ENCODE peak calls at places on chromosomes 16 and 17, in eight cellular contexts. R, V, X, A, Q, L, D and Y are unnamed samples.

GRCh38 chr17:21285164-21286065 is 904 bp downstream of the MAP2K3 start:
- DNase-seq in Q (peak), X (peak), A (no peak), L (no peak), R (no peak), V (no peak), D (peak), Y (peak)

GRCh38 chr17:62692721-62693431 is 65.4 kb downstream of the MRC2 start:
- DNase-seq in L (no peak), X (peak), D (peak), R (no peak), Q (peak), A (no peak), V (peak), Y (no peak)

GRCh38 chr16:2372684-2373083 is 32.2 kb upstream of the ABCA3 start:
- DNase-seq in X (no peak), D (no peak), A (no peak), R (no peak), Q (no peak), V (no peak), L (no peak), Y (no peak)

GRCh38 chr17:69812240-69812837 is 262.7 kb upstream of the KCNJ16 start:
- DNase-seq in X (no peak), A (no peak), Q (peak), D (peak), L (peak), R (no peak), V (no peak), Y (no peak)

GRCh38 chr17:46035112-46035818 is 36.2 kb downstream of the STH start:
- DNase-seq in X (no peak), V (peak), R (no peak), Q (no peak), D (no peak), L (peak), A (peak), Y (no peak)

GRCh38 chr16:30075503-30076275 is at the start of gene PPP4C:
- DNase-seq in R (peak), V (peak), A (peak), D (peak), X (peak), L (peak), Q (peak), Y (peak)

GRCh38 chr16:23803591-23804123 is 32.1 kb upstream of the PRKCB start:
- DNase-seq in Q (peak), X (peak), V (peak), A (peak), R (peak), L (no peak), D (peak), Y (no peak)

GRCh38 chr16:31354394-31355291 is at the start of gene ITGAX:
- DNase-seq in A (no peak), R (no peak), X (no peak), Q (peak), V (no peak), L (no peak), D (peak), Y (no peak)

GRCh38 chr16:29940656-29941055 is 14.6 kb upstream of the KCTD13 start:
- DNase-seq in X (no peak), V (no peak), L (no peak), Q (no peak), A (no peak), D (no peak), R (no peak), Y (peak)

GRCh38 chr17:40978752-40979151 is 5.4 kb downstream of the KRT40 start:
- DNase-seq in V (no peak), Q (no peak), D (no peak), L (no peak), A (no peak), R (no peak), X (no peak), Y (no peak)

GRCh38 chr17:74972107-74972972 is at the start of gene HID1:
- DNase-seq in A (peak), X (peak), D (peak), Q (no peak), L (peak), R (no peak), V (peak), Y (no peak)

GRCh38 chr17:34720760-34721159 is 141.4 kb downstream of the TMEM132E start:
- DNase-seq in A (no peak), V (no peak), D (peak), R (peak), L (peak), Q (no peak), X (no peak), Y (no peak)

GRCh38 chr17:66272699-66273390 is 29.6 kb upstream of the PRKCA start:
- DNase-seq in Q (peak), D (peak), V (no peak), R (no peak), L (peak), A (no peak), X (no peak), Y (peak)

GRCh38 chr17:72887917-72888316 is 204.6 kb downstream of the SLC39A11 start:
- DNase-seq in V (no peak), D (no peak), R (no peak), X (no peak), Q (no peak), L (no peak), A (no peak), Y (no peak)

GRCh38 chr16:72210072-72210471 is 38.1 kb upstream of the PMFBP1 start:
- DNase-seq in Q (no peak), D (no peak), V (no peak), L (no peak), A (no peak), X (no peak), R (no peak), Y (no peak)

GRCh38 chr17:15945493-15946209 is 721 bp downstream of the ADORA2B start:
- DNase-seq in Q (peak), D (no peak), V (peak), L (no peak), A (no peak), R (no peak), X (peak), Y (no peak)

GRCh38 chr16:11355862-11356261 is 10.6 kb downstream of the RMI2 start:
- DNase-seq in L (no peak), D (no peak), A (no peak), R (no peak), Q (no peak), X (no peak), V (no peak), Y (no peak)

GRCh38 chr17:30363715-30364202 is 15.0 kb upstream of the CPD start:
- DNase-seq in R (no peak), X (no peak), Q (peak), A (peak), V (no peak), D (peak), L (peak), Y (peak)

GRCh38 chr16:50742521-50743150 is 750 bp downstream of the CYLD start:
- DNase-seq in D (peak), X (peak), L (no peak), Q (peak), V (peak), A (peak), R (no peak), Y (peak)

GRCh38 chr17:7380321-7380720 is 568 bp upstream of the TNK1 start:
- DNase-seq in L (no peak), R (no peak), X (no peak), A (no peak), D (peak), Q (peak), V (peak), Y (peak)

GRCh38 chr17:7382901-7383300 is 2.0 kb downstream of the TNK1 start:
- DNase-seq in Q (no peak), R (no peak), D (no peak), X (no peak), A (no peak), L (no peak), V (no peak), Y (no peak)

GRCh38 chr17:7379134-7379533 is 1.8 kb upstream of the TNK1 start:
- DNase-seq in L (no peak), Q (no peak), X (no peak), A (no peak), D (no peak), V (no peak), R (no peak), Y (no peak)

GRCh38 chr17:7383371-7383741 is 2.5 kb downstream of the TNK1 start:
- DNase-seq in Q (no peak), D (no peak), A (no peak), L (no peak), X (no peak), R (no peak), V (no peak), Y (no peak)

GRCh38 chr17:7380855-7381683 is at the start of gene TNK1:
- DNase-seq in X (peak), A (no peak), V (peak), R (no peak), D (peak), L (peak), Q (no peak), Y (no peak)
- TF ChIP-seq EZH2 in X (peak), A (no peak), V (no peak), R (no peak), D (no peak), L (no peak), Q (peak), Y (peak)

DNA sequence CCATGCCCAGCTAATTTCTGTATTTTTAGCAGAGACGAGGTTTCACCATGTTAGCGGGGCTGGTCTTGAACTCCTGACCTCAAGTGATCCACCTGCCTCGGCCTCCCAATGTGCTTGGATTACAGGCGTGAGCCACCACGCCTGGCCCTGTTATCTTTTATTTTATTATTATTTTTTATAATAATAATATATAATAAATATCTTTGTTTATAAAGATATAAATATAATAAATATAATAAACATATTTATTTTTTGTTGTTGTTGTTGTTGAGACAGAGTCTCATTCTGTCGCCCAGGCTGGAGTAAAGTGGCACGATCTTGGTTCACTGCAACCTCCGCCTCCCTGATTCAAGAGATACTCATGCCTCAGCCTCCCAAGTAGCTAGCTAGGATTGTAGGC is 7.0 kb upstream of the RNF157 start:
- DNase-seq in V (no peak), L (no peak), Q (no peak), R (no peak), X (no peak), A (no peak), D (no peak), Y (no peak)
- TF ChIP-seq CTCF in V (no peak), L (no peak), Q (no peak), R (no peak), X (no peak), A (no peak), D (no peak), Y (no peak)

GRCh38 chr17:57954421-57955182 is 610 bp downstream of the CUEDC1 start:
- DNase-seq in D (peak), V (peak), Q (peak), A (no peak), L (no peak), R (no peak), X (peak), Y (no peak)
- TF ChIP-seq EZH2 in D (no peak), V (no peak), Q (no peak), A (peak), L (no peak), R (no peak), X (no peak), Y (no peak)

GRCh38 chr16:67281536-67282446 is 2.5 kb downstream of the PLEKHG4 start:
- DNase-seq in D (no peak), V (no peak), X (no peak), R (no peak), Q (no peak), A (no peak), L (no peak), Y (no peak)

GRCh38 chr16:67283826-67284555 is 4.7 kb downstream of the PLEKHG4 start:
- DNase-seq in A (no peak), D (no peak), R (no peak), X (no peak), L (no peak), V (no peak), Q (no peak), Y (no peak)

GRCh38 chr16:67282447-67282805 is 3.1 kb downstream of the PLEKHG4 start:
- DNase-seq in Q (no peak), D (no peak), R (no peak), X (no peak), V (no peak), L (no peak), A (no peak), Y (no peak)

GRCh38 chr16:67284699-67285646 is 5.6 kb downstream of the PLEKHG4 start:
- DNase-seq in Q (no peak), L (peak), V (peak), A (no peak), R (no peak), X (peak), D (peak), Y (no peak)

DNA sequence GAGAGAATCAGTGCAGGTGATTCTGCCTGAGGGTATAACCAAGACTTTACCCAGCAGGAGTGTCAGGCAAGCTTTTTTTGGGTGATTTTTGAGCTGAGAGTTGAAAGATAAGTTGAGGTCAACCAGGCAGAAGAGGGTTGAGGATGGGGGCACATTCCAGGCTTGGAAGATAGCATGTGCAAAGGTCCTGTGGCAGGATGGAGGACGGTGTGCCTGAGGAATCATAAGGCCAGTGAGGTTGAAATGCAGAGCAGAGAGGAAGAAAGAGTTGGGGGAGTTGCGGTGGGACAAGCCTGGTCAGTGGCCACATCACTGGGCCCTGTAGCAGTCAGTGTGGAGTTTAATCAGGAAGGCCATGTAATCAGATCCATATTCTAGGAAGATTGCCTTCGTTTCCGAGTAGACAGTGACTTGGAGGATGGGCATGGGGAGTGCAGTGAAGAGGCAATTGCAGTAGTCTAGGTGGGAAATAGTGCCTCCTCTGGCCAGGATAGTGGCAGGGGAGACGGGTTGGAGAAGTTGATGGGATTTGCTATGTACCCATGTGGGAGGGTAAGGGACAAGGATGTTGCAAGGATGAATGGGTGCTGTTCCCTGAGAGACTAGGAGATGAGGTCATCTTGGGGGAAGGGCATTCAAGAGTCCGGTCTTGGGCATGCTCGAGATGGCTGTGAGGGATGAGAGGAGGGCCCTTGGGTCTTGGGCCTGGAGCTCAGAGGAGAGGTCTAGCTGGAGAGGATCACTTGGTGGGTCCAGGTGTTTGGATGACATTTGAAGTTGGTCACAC is 3.9 kb downstream of the PLEKHG4 start:
- DNase-seq in X (no peak), R (no peak), Q (no peak), V (no peak), A (no peak), L (no peak), D (peak), Y (peak)
- TF ChIP-seq CTCF in X (no peak), R (no peak), Q (no peak), V (peak), A (no peak), L (no peak), D (no peak), Y (no peak)

DNA sequence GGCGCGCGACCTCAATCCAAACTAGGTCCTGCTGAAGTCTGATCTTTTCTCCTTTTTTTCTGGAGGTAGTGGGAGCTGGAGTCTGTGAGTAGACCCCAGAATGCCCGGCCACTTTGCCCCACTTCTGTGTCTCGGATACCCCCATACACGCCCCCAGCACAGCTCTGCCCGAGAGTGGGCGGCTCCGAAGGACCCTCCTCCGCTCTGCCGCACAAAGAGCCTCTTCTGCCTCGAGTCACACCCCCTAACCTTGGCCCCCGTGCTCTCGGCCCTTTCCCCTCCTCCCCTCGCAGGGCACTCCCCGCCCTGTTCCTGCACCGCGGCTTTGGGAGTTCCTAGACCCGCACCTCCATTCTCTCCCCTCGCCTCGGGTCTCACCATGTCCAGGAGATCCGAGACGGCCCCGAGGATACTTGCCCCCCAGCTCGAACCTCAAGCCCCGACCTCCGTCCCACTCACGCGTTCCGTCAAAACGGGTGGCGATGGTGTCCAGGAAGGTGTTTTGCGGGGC is 476 bp downstream of the KCNH4 start:
- DNase-seq in A (no peak), Q (no peak), L (no peak), D (no peak), X (peak), R (no peak), V (peak), Y (no peak)
- TF ChIP-seq EZH2 in A (no peak), Q (peak), L (no peak), D (no peak), X (peak), R (no peak), V (no peak), Y (peak)

GRCh38 chr17:19363114-19363438 is 553 bp upstream of the B9D1 start:
- DNase-seq in D (no peak), L (no peak), V (no peak), X (no peak), A (no peak), R (no peak), Q (no peak), Y (no peak)
- TF ChIP-seq CTCF in D (peak), L (peak), V (no peak), X (no peak), A (no peak), R (no peak), Q (no peak), Y (no peak)

GRCh38 chr17:4510615-4510941 is 11.9 kb downstream of the SPNS2 start:
- DNase-seq in V (no peak), A (no peak), R (no peak), X (no peak), L (no peak), D (no peak), Q (no peak), Y (no peak)
- TF ChIP-seq EZH2 in V (no peak), A (no peak), R (no peak), X (no peak), L (no peak), D (no peak), Q (no peak), Y (no peak)

GRCh38 chr17:17902357-17902756 is 65.6 kb upstream of the SREBF1 start:
- DNase-seq in V (peak), R (no peak), Q (no peak), D (peak), L (no peak), X (no peak), A (no peak), Y (no peak)
- TF ChIP-seq CTCF in V (peak), R (no peak), Q (no peak), D (peak), L (no peak), X (no peak), A (no peak), Y (no peak)